ENCODE peak calls at places on chromosomes 7 and 10, in nine cellular contexts. F, Z, A, H, Y, O, T, N and G are unnamed samples.

GRCh38 chr10:30842185-30842584 is 189.5 kb downstream of the ZNF438 start:
- DNase-seq in H (no peak), F (no peak), Z (no peak), N (no peak), Y (no peak), A (no peak), T (no peak), O (no peak), G (no peak)

GRCh38 chr7:28005075-28005847 is 175.3 kb downstream of the JAZF1 start:
- DNase-seq in N (no peak), Y (no peak), T (no peak), Z (no peak), O (no peak), F (no peak), H (no peak), A (no peak), G (peak)

GRCh38 chr10:122307669-122308486 is 36.8 kb downstream of the BTBD16 start:
- DNase-seq in O (peak), Y (peak), T (no peak), N (peak), H (peak), F (peak), Z (no peak), A (peak), G (peak)

GRCh38 chr10:28253174-28253783 is 49.6 kb downstream of the MPP7 start:
- DNase-seq in F (no peak), A (no peak), Y (no peak), Z (no peak), O (no peak), T (no peak), N (no peak), H (no peak), G (no peak)

GRCh38 chr7:1090236-1090635 is 2.3 kb downstream of the GPER1 start:
- DNase-seq in F (no peak), H (no peak), T (no peak), Z (no peak), A (no peak), O (no peak), N (no peak), Y (no peak), G (no peak)

GRCh38 chr7:26583094-26583493 is 281.3 kb downstream of the SKAP2 start:
- DNase-seq in N (no peak), Z (no peak), H (no peak), A (no peak), Y (no peak), T (no peak), F (no peak), O (no peak), G (no peak)

GRCh38 chr10:43386981-43387677 is 15.7 kb downstream of the FXYD4 start:
- DNase-seq in F (no peak), N (no peak), A (no peak), T (no peak), Y (no peak), Z (no peak), H (no peak), O (no peak), G (peak)

GRCh38 chr7:23530901-23531793 is 634 bp downstream of the TRA2A start:
- DNase-seq in T (peak), Z (no peak), H (peak), O (peak), Y (peak), F (peak), N (peak), A (peak), G (peak)

GRCh38 chr7:27153526-27153925 is 1.1 kb upstream of the HOXA3 start:
- DNase-seq in N (no peak), O (no peak), H (no peak), A (no peak), T (no peak), Z (no peak), F (no peak), Y (no peak), G (no peak)

GRCh38 chr10:35972275-35972674 is 330.2 kb upstream of the FZD8 start:
- DNase-seq in O (no peak), F (no peak), Y (no peak), T (no peak), A (no peak), H (no peak), Z (no peak), N (no peak), G (no peak)

GRCh38 chr10:123272171-123272570 is 118.0 kb downstream of the BUB3 start:
- DNase-seq in Z (no peak), A (no peak), F (no peak), Y (no peak), H (no peak), O (no peak), T (no peak), N (no peak), G (no peak)

GRCh38 chr10:64265961-64266360 is 744.8 kb downstream of the REEP3 start:
- DNase-seq in A (no peak), F (no peak), N (no peak), Y (no peak), Z (no peak), H (no peak), T (no peak), O (no peak), G (no peak)

GRCh38 chr10:132308588-132309451 is 1.1 kb upstream of the STK32C start:
- DNase-seq in O (no peak), H (no peak), Y (no peak), Z (no peak), A (no peak), F (peak), T (no peak), N (peak), G (no peak)

GRCh38 chr10:636769-637168 is 52.7 kb downstream of the DIP2C start:
- DNase-seq in N (no peak), A (no peak), Y (no peak), Z (no peak), H (no peak), F (peak), O (no peak), T (no peak), G (no peak)

GRCh38 chr10:115093286-115093775 is at the start of gene ATRNL1:
- DNase-seq in Z (no peak), O (peak), A (no peak), T (no peak), H (peak), N (peak), Y (peak), F (no peak), G (peak)

GRCh38 chr10:22002531-22003110 is 909 bp downstream of the DNAJC1 start:
- DNase-seq in N (no peak), Z (no peak), F (no peak), Y (no peak), A (no peak), O (peak), H (no peak), T (peak), G (no peak)

GRCh38 chr7:57426629-57427003 is 23.4 kb upstream of the ZNF716 start:
- DNase-seq in O (no peak), T (no peak), H (no peak), N (no peak), Z (no peak), Y (no peak), A (no peak), F (no peak), G (no peak)

GRCh38 chr7:101466871-101467270 is 104.2 kb downstream of the COL26A1 start:
- DNase-seq in O (no peak), N (no peak), Z (no peak), A (no peak), Y (no peak), T (no peak), F (no peak), H (no peak), G (no peak)

GRCh38 chr7:131007439-131008330 is 273.7 kb upstream of the KLF14 start:
- DNase-seq in O (peak), F (peak), Y (peak), A (no peak), Z (no peak), T (no peak), H (peak), N (no peak), G (no peak)

GRCh38 chr7:53315986-53316385 is 280.6 kb downstream of the POM121L12 start:
- DNase-seq in T (no peak), A (no peak), O (no peak), Z (no peak), Y (no peak), N (no peak), H (peak), F (no peak), G (no peak)

GRCh38 chr10:61842755-61843497 is 58.6 kb upstream of the ARID5B start:
- DNase-seq in T (no peak), N (no peak), Z (no peak), A (no peak), F (no peak), Y (no peak), O (no peak), H (no peak), G (no peak)

GRCh38 chr10:35046074-35046473 is 44.1 kb downstream of the CUL2 start:
- DNase-seq in A (no peak), T (no peak), F (no peak), N (no peak), Y (no peak), O (no peak), H (no peak), Z (no peak), G (no peak)

GRCh38 chr10:118583611-118584010 is 11.8 kb downstream of the PRLHR start:
- DNase-seq in H (no peak), Y (no peak), F (no peak), Z (no peak), O (no peak), T (no peak), N (no peak), A (no peak), G (no peak)

GRCh38 chr10:118587881-118588651 is 7.4 kb downstream of the PRLHR start:
- DNase-seq in Y (no peak), Z (no peak), T (no peak), N (no peak), A (no peak), O (no peak), F (no peak), H (no peak), G (no peak)

GRCh38 chr10:118585234-118585633 is 10.2 kb downstream of the PRLHR start:
- DNase-seq in Y (no peak), A (no peak), H (no peak), Z (no peak), N (no peak), F (no peak), O (no peak), T (no peak), G (no peak)

GRCh38 chr10:118584181-118584954 is 11.1 kb downstream of the PRLHR start:
- DNase-seq in Z (no peak), F (no peak), H (no peak), Y (no peak), A (peak), N (peak), O (peak), T (no peak), G (no peak)

GRCh38 chr10:118585794-118586193 is 9.7 kb downstream of the PRLHR start:
- DNase-seq in F (no peak), N (no peak), H (no peak), T (no peak), O (no peak), Z (no peak), A (no peak), Y (no peak), G (no peak)
- H3K27ac ChIP-seq in F (no peak), N (no peak), H (no peak), T (no peak), O (no peak), Z (no peak), A (no peak), Y (no peak), G (no peak)

DNA sequence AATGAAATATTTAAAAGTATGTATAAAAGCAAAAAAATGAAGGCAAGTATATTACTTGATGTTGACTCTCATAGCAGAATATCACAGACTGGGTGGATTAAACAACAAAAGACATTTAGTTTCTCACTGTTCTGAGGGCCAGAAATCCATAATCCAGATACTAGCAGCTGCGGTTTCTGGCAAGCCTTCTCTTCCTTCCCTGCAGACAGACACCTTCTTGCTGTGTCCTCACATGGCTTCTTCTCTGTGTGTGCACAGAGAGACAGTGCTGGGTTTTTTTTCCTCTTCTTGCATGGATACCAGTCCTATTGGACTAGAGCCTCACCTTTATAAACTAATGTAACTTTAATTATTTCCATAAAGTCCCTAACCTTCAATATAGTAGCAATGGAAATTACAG is 127.9 kb upstream of the AKR1E2 start:
- DNase-seq in Z (no peak), A (no peak), N (no peak), T (no peak), O (peak), H (peak), F (no peak), Y (no peak), G (peak)
- TF ChIP-seq CTCF in Z (no peak), A (no peak), N (no peak), T (no peak), O (no peak), H (no peak), F (no peak), Y (no peak), G (no peak)

GRCh38 chr7:70684173-70684572 is 447.8 kb upstream of the GALNT17 start:
- DNase-seq in Y (no peak), A (no peak), O (no peak), F (no peak), H (no peak), Z (no peak), N (no peak), T (no peak), G (no peak)
- H3K27ac ChIP-seq in Y (no peak), A (no peak), O (no peak), F (no peak), H (no peak), Z (no peak), N (no peak), T (no peak), G (no peak)

DNA sequence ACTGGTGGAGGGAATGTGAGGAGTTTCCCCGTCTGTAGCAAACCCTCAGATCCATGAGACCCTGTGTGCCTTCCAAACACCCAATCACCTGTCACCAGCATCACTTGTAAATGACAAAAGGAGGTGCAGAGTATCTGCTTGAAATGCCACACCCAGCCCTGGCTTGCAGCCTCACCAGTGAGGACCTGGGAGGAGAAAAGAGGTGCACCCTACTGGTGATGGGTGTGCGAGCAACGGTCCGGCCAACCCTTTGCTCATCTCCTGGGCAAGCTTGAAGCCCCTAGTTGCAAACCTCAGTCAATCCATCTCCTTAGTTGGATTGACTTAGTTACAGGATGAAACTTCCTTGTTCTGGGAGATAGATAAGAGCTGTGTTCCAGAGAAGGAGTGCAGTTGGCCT is 62.4 kb upstream of the WAPL start:
- DNase-seq in A (no peak), T (no peak), F (no peak), H (no peak), O (no peak), Y (no peak), N (no peak), Z (no peak), G (no peak)
- TF ChIP-seq CTCF in A (no peak), T (no peak), F (peak), H (no peak), O (no peak), Y (no peak), N (no peak), Z (no peak), G (no peak)

DNA sequence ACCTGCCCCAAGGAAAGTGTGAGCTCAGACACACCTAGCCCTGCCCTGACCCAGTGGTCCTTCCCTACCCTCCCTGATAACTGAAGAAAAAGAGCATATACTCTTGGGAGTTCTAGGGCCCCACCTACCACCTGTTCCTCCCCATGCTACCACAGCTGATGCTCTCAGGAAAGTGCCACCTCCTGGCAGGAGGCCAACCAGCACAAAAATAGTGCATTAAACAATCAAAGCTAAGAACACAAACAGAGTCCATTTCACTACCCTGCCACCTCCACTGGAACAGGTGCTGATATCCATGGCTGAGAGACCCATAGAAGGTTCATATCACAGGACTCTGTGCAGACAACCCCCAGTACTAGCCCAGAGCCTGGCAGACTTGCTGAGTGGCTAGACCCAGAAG is 288.6 kb upstream of the PHF14 start:
- DNase-seq in T (no peak), H (no peak), N (no peak), A (no peak), F (no peak), Y (no peak), O (no peak), Z (no peak), G (no peak)
- H3K27ac ChIP-seq in T (no peak), H (no peak), N (no peak), A (no peak), F (no peak), Y (no peak), O (no peak), Z (no peak), G (no peak)